ENCODE peak calls at places on chromosomes 13 and 19, in seven cellular contexts. S is activated CD4-positive, alpha-beta memory T cell treated with anti-CD3 and anti-CD28 coated beads, Interleukin-2, amount 10 ng/mL, durations not matched to agents 7 days and 5 days; Y is colonic mucosa; N is activated naive CD4-positive, alpha-beta T cell; Q is NCI-H1048; Z is C1 segment of cervical spinal cord; X is A673. M is an unnamed sample.
A peak's percentile ranks its signal among the peaks of the same experiment; 100 is the strongest.

GRCh38 chr13:100098445-100099116 is 9.7 kb downstream of the PCCA start:
- DNase-seq in S (no peak), Y (no peak), N (no peak), Q (no peak), Z (no peak), X (no peak), M (no peak)

GRCh38 chr19:33292595-33293254 is 9.6 kb downstream of the CEBPA start:
- DNase-seq in S (no peak), Y (peak; percentile 81), N (no peak), Q (peak; percentile 94), Z (no peak), X (peak; percentile 29), M (no peak)

GRCh38 chr19:10238172-10238783 is 7.1 kb upstream of the S1PR2 start:
- DNase-seq in S (no peak), Y (peak; percentile 69), N (no peak), Q (no peak), Z (no peak), X (no peak), M (no peak)

GRCh38 chr13:25286308-25286968 is 850 bp downstream of the MTMR6 start:
- DNase-seq in S (peak; percentile 56), Y (peak; percentile 46), N (no peak), Q (no peak), Z (no peak), X (peak; percentile 66), M (peak; percentile 14)

GRCh38 chr19:43779147-43779819 is 1.5 kb downstream of the KCNN4 start:
- DNase-seq in S (no peak), Y (peak; percentile 82), N (no peak), Q (no peak), Z (no peak), X (no peak), M (no peak)

GRCh38 chr13:80399340-80400163 is 58.6 kb upstream of the SPRY2 start:
- DNase-seq in S (no peak), Y (no peak), N (no peak), Q (no peak), Z (no peak), X (no peak), M (no peak)

GRCh38 chr13:99022953-99023352 is 45.1 kb upstream of the DOCK9 start:
- DNase-seq in S (no peak), Y (no peak), N (no peak), Q (no peak), Z (no peak), X (no peak), M (no peak)

GRCh38 chr19:52453324-52454094 is at the start of gene ZNF578:
- DNase-seq in S (peak; percentile 76), Y (peak; percentile 74), N (peak; percentile 21), Q (no peak), Z (peak; percentile 15), X (peak; percentile 75), M (no peak)

GRCh38 chr19:33430674-33431277 is 57.3 kb downstream of the CEBPG start:
- DNase-seq in S (peak; percentile 70), Y (peak; percentile 68), N (no peak), Q (peak; percentile 11), Z (peak; percentile 35), X (peak; percentile 81), M (no peak)

GRCh38 chr13:95426631-95427030 is 125.4 kb upstream of the ABCC4 start:
- DNase-seq in S (no peak), Y (no peak), N (no peak), Q (no peak), Z (no peak), X (no peak), M (no peak)

GRCh38 chr13:38979891-38980627 is 10.6 kb downstream of the STOML3 start:
- DNase-seq in S (no peak), Y (no peak), N (no peak), Q (no peak), Z (no peak), X (no peak), M (no peak)

GRCh38 chr19:10760268-10760944 is 42.5 kb downstream of the DNM2 start:
- DNase-seq in S (peak; percentile 43), Y (no peak), N (no peak), Q (no peak), Z (no peak), X (peak; percentile 92), M (no peak)

GRCh38 chr19:45114116-45114515 is 21.1 kb downstream of the PPP1R37 start:
- DNase-seq in S (no peak), Y (no peak), N (no peak), Q (no peak), Z (no peak), X (no peak), M (no peak)

GRCh38 chr13:100518394-100519062 is 70.1 kb downstream of the GGACT start:
- DNase-seq in S (no peak), Y (no peak), N (no peak), Q (no peak), Z (no peak), X (no peak), M (no peak)

GRCh38 chr19:49057636-49058234 is at the start of gene CGB7:
- DNase-seq in S (peak; percentile 46), Y (peak; percentile 89), N (no peak), Q (no peak), Z (no peak), X (peak; percentile 50), M (no peak)

GRCh38 chr19:50167314-50167721 is 4.2 kb upstream of the IZUMO2 start:
- DNase-seq in S (no peak), Y (peak; percentile 64), N (no peak), Q (no peak), Z (no peak), X (peak; percentile 58), M (no peak)

GRCh38 chr19:13965926-13966683 is 13.8 kb downstream of the DCAF15 start:
- DNase-seq in S (no peak), Y (no peak), N (no peak), Q (no peak), Z (no peak), X (no peak), M (no peak)

GRCh38 chr13:107834268-107834667 is 381.1 kb downstream of the LIG4 start:
- DNase-seq in S (no peak), Y (no peak), N (no peak), Q (no peak), Z (no peak), X (no peak), M (no peak)

GRCh38 chr19:51359294-51359693 is 6.9 kb downstream of the ETFB start:
- DNase-seq in S (no peak), Y (no peak), N (no peak), Q (no peak), Z (no peak), X (no peak), M (no peak)

GRCh38 chr13:39201075-39201630 is 162.9 kb downstream of the NHLRC3 start:
- DNase-seq in S (no peak), Y (no peak), N (no peak), Q (no peak), Z (no peak), X (no peak), M (no peak)

GRCh38 chr13:111429064-111429558 is 108.7 kb downstream of the TEX29 start:
- DNase-seq in S (peak; percentile 27), Y (peak; percentile 53), N (no peak), Q (no peak), Z (no peak), X (peak; percentile 56), M (no peak)

GRCh38 chr13:109769921-109770320 is 16.5 kb downstream of the IRS2 start:
- DNase-seq in S (no peak), Y (no peak), N (no peak), Q (no peak), Z (no peak), X (no peak), M (no peak)

GRCh38 chr19:35889370-35890112 is 10.8 kb downstream of the NFKBID start:
- DNase-seq in S (no peak), Y (no peak), N (no peak), Q (no peak), Z (no peak), X (no peak), M (no peak)

GRCh38 chr13:107864543-107865460 is 350.5 kb downstream of the LIG4 start:
- DNase-seq in S (no peak), Y (no peak), N (no peak), Q (peak; percentile 7), Z (no peak), X (peak; percentile 80), M (no peak)

GRCh38 chr19:38649305-38650179 is 2.1 kb downstream of the ACTN4 start:
- DNase-seq in S (no peak), Y (peak; percentile 91), N (no peak), Q (no peak), Z (no peak), X (no peak), M (no peak)

GRCh38 chr13:21297452-21297851 is 121.0 kb downstream of the MRPL57 start:
- DNase-seq in S (no peak), Y (no peak), N (no peak), Q (no peak), Z (no peak), X (peak; percentile 53), M (peak; percentile 39)

GRCh38 chr19:44785993-44786392 is 8.3 kb downstream of the CBLC start:
- DNase-seq in S (no peak), Y (no peak), N (no peak), Q (no peak), Z (no peak), X (no peak), M (no peak)

GRCh38 chr13:99399623-99399974 is 92.4 kb upstream of the GPR183 start:
- DNase-seq in S (no peak), Y (no peak), N (no peak), Q (no peak), Z (no peak), X (no peak), M (no peak)

GRCh38 chr19:50513746-50514345 is at the start of gene ASPDH:
- DNase-seq in S (no peak), Y (no peak), N (no peak), Q (no peak), Z (no peak), X (no peak), M (no peak)

GRCh38 chr19:10333758-10334339 is 520 bp upstream of the RAVER1 start:
- DNase-seq in S (no peak), Y (no peak), N (no peak), Q (no peak), Z (no peak), X (peak; percentile 26), M (no peak)

GRCh38 chr13:28753208-28753892 is 34.6 kb upstream of the SLC46A3 start:
- DNase-seq in S (no peak), Y (peak; percentile 59), N (no peak), Q (peak; percentile 48), Z (no peak), X (peak; percentile 90), M (no peak)

GRCh38 chr13:31699650-31700049 is 39.7 kb upstream of the RXFP2 start:
- DNase-seq in S (no peak), Y (no peak), N (no peak), Q (no peak), Z (no peak), X (no peak), M (no peak)

GRCh38 chr13:114309806-114310410 is 4.4 kb upstream of the CHAMP1 start:
- DNase-seq in S (no peak), Y (no peak), N (no peak), Q (no peak), Z (no peak), X (no peak), M (no peak)

GRCh38 chr19:38889803-38890202 is 9.6 kb downstream of the SIRT2 start:
- DNase-seq in S (no peak), Y (no peak), N (no peak), Q (no peak), Z (no peak), X (no peak), M (no peak)

GRCh38 chr19:54451997-54452396 is 3.0 kb downstream of the LENG8 start:
- DNase-seq in S (no peak), Y (no peak), N (no peak), Q (no peak), Z (no peak), X (no peak), M (no peak)

GRCh38 chr13:78638216-78638615 is 20.7 kb downstream of the OBI1 start:
- DNase-seq in S (no peak), Y (no peak), N (no peak), Q (no peak), Z (no peak), X (no peak), M (no peak)

M was measured in anterior cingulate cortex.